ENCODE peak calls at places on chromosome 3, in seven cellular contexts. One of them, this sample, is unnamed.

GRCh38 chr3:102733811-102734574 is 299.2 kb downstream of the ZPLD1 start:
- DNase-seq in AG10803: peak
- DNase-seq in mucosa of descending colon: no peak
- DNase-seq in Panc1: no peak
- DNase-seq in brain microvascular endothelial cell: no peak
- DNase-seq in AG04450: no peak
- DNase-seq in CD8-positive, alpha-beta T cell: no peak
- DNase-seq in this sample: peak

GRCh38 chr3:70857926-70858325 is 545.5 kb upstream of the MDFIC2 start:
- DNase-seq in AG10803: no peak
- DNase-seq in mucosa of descending colon: no peak
- DNase-seq in Panc1: no peak
- DNase-seq in brain microvascular endothelial cell: no peak
- DNase-seq in AG04450: no peak
- DNase-seq in CD8-positive, alpha-beta T cell: no peak
- DNase-seq in this sample: no peak

GRCh38 chr3:139251529-139251928 is 92.3 kb upstream of the MRPS22 start:
- DNase-seq in AG10803: no peak
- DNase-seq in mucosa of descending colon: no peak
- DNase-seq in Panc1: no peak
- DNase-seq in brain microvascular endothelial cell: no peak
- DNase-seq in AG04450: no peak
- DNase-seq in CD8-positive, alpha-beta T cell: no peak
- DNase-seq in this sample: no peak

GRCh38 chr3:21839592-21839991 is 88.6 kb upstream of the ZNF385D start:
- DNase-seq in AG10803: peak
- DNase-seq in mucosa of descending colon: peak
- DNase-seq in Panc1: no peak
- DNase-seq in brain microvascular endothelial cell: peak
- DNase-seq in AG04450: no peak
- DNase-seq in CD8-positive, alpha-beta T cell: no peak
- DNase-seq in this sample: peak

GRCh38 chr3:188349963-188350332 is 196.0 kb downstream of the LPP start:
- DNase-seq in AG10803: peak
- DNase-seq in mucosa of descending colon: no peak
- DNase-seq in Panc1: no peak
- DNase-seq in brain microvascular endothelial cell: no peak
- DNase-seq in AG04450: no peak
- DNase-seq in CD8-positive, alpha-beta T cell: no peak
- DNase-seq in this sample: peak

GRCh38 chr3:150215616-150216015 is 192.5 kb upstream of the TSC22D2 start:
- DNase-seq in AG10803: no peak
- DNase-seq in mucosa of descending colon: no peak
- DNase-seq in Panc1: no peak
- DNase-seq in brain microvascular endothelial cell: no peak
- DNase-seq in AG04450: no peak
- DNase-seq in CD8-positive, alpha-beta T cell: no peak
- DNase-seq in this sample: no peak

GRCh38 chr3:1723726-1724125 is 374.9 kb upstream of the CNTN4 start:
- DNase-seq in AG10803: no peak
- DNase-seq in mucosa of descending colon: no peak
- DNase-seq in Panc1: no peak
- DNase-seq in brain microvascular endothelial cell: no peak
- DNase-seq in AG04450: no peak
- DNase-seq in CD8-positive, alpha-beta T cell: no peak
- DNase-seq in this sample: peak

GRCh38 chr3:133277813-133278212 is 122.0 kb upstream of the BFSP2 start:
- DNase-seq in AG10803: peak
- DNase-seq in mucosa of descending colon: no peak
- DNase-seq in Panc1: no peak
- DNase-seq in brain microvascular endothelial cell: peak
- DNase-seq in AG04450: no peak
- DNase-seq in CD8-positive, alpha-beta T cell: no peak
- DNase-seq in this sample: peak

GRCh38 chr3:72722930-72723726 is 125.1 kb downstream of the SHQ1 start:
- DNase-seq in AG10803: peak
- DNase-seq in mucosa of descending colon: peak
- DNase-seq in Panc1: no peak
- DNase-seq in brain microvascular endothelial cell: peak
- DNase-seq in AG04450: no peak
- DNase-seq in CD8-positive, alpha-beta T cell: no peak
- DNase-seq in this sample: peak

GRCh38 chr3:197462808-197463207 is 93.0 kb downstream of the BDH1 start:
- DNase-seq in AG10803: no peak
- DNase-seq in mucosa of descending colon: no peak
- DNase-seq in Panc1: no peak
- DNase-seq in brain microvascular endothelial cell: no peak
- DNase-seq in AG04450: no peak
- DNase-seq in CD8-positive, alpha-beta T cell: no peak
- DNase-seq in this sample: no peak

GRCh38 chr3:149455366-149455765 is 19.1 kb upstream of the TM4SF4 start:
- DNase-seq in AG10803: no peak
- DNase-seq in mucosa of descending colon: no peak
- DNase-seq in Panc1: no peak
- DNase-seq in brain microvascular endothelial cell: no peak
- DNase-seq in AG04450: no peak
- DNase-seq in CD8-positive, alpha-beta T cell: no peak
- DNase-seq in this sample: no peak

GRCh38 chr3:99659965-99660364 is 21.6 kb downstream of the COL8A1 start:
- DNase-seq in AG10803: peak
- DNase-seq in mucosa of descending colon: no peak
- DNase-seq in Panc1: no peak
- DNase-seq in brain microvascular endothelial cell: peak
- DNase-seq in AG04450: no peak
- DNase-seq in CD8-positive, alpha-beta T cell: no peak
- DNase-seq in this sample: no peak

GRCh38 chr3:107738486-107739183 is 215.9 kb downstream of the BBX start:
- DNase-seq in AG10803: no peak
- DNase-seq in mucosa of descending colon: no peak
- DNase-seq in Panc1: no peak
- DNase-seq in brain microvascular endothelial cell: no peak
- DNase-seq in AG04450: no peak
- DNase-seq in CD8-positive, alpha-beta T cell: no peak
- DNase-seq in this sample: no peak

GRCh38 chr3:29338981-29339833 is 58.3 kb downstream of the RBMS3 start:
- DNase-seq in AG10803: peak
- DNase-seq in mucosa of descending colon: no peak
- DNase-seq in Panc1: no peak
- DNase-seq in brain microvascular endothelial cell: no peak
- DNase-seq in AG04450: no peak
- DNase-seq in CD8-positive, alpha-beta T cell: no peak
- DNase-seq in this sample: no peak

GRCh38 chr3:71415708-71416108 is 167.8 kb downstream of the FOXP1 start:
- DNase-seq in AG10803: no peak
- DNase-seq in mucosa of descending colon: no peak
- DNase-seq in Panc1: no peak
- DNase-seq in brain microvascular endothelial cell: no peak
- DNase-seq in AG04450: no peak
- DNase-seq in CD8-positive, alpha-beta T cell: no peak
- DNase-seq in this sample: no peak

GRCh38 chr3:89368846-89369245 is 261.4 kb downstream of the EPHA3 start:
- DNase-seq in AG10803: no peak
- DNase-seq in mucosa of descending colon: no peak
- DNase-seq in Panc1: no peak
- DNase-seq in brain microvascular endothelial cell: no peak
- DNase-seq in AG04450: no peak
- DNase-seq in CD8-positive, alpha-beta T cell: no peak
- DNase-seq in this sample: peak

GRCh38 chr3:143697975-143698374 is 150.3 kb downstream of the SLC9A9 start:
- DNase-seq in AG10803: no peak
- DNase-seq in mucosa of descending colon: no peak
- DNase-seq in Panc1: no peak
- DNase-seq in brain microvascular endothelial cell: no peak
- DNase-seq in AG04450: no peak
- DNase-seq in CD8-positive, alpha-beta T cell: no peak
- DNase-seq in this sample: peak

GRCh38 chr3:187533797-187534196 is 136.4 kb downstream of the SST start:
- DNase-seq in AG10803: no peak
- DNase-seq in mucosa of descending colon: no peak
- DNase-seq in Panc1: no peak
- DNase-seq in brain microvascular endothelial cell: no peak
- DNase-seq in AG04450: no peak
- DNase-seq in CD8-positive, alpha-beta T cell: no peak
- DNase-seq in this sample: no peak

GRCh38 chr3:9846231-9846630 is 2.4 kb upstream of the RPUSD3 start:
- DNase-seq in AG10803: no peak
- DNase-seq in mucosa of descending colon: no peak
- DNase-seq in Panc1: no peak
- DNase-seq in brain microvascular endothelial cell: no peak
- DNase-seq in AG04450: no peak
- DNase-seq in CD8-positive, alpha-beta T cell: no peak
- DNase-seq in this sample: no peak

GRCh38 chr3:9843715-9844438 is at the start of gene RPUSD3:
- DNase-seq in AG10803: peak
- DNase-seq in mucosa of descending colon: peak
- DNase-seq in Panc1: peak
- DNase-seq in brain microvascular endothelial cell: peak
- DNase-seq in AG04450: peak
- DNase-seq in CD8-positive, alpha-beta T cell: peak
- DNase-seq in this sample: peak

GRCh38 chr3:9852528-9852927 is 8.7 kb upstream of the RPUSD3 start:
- DNase-seq in AG10803: no peak
- DNase-seq in mucosa of descending colon: no peak
- DNase-seq in Panc1: no peak
- DNase-seq in brain microvascular endothelial cell: no peak
- DNase-seq in AG04450: no peak
- DNase-seq in CD8-positive, alpha-beta T cell: no peak
- DNase-seq in this sample: no peak

GRCh38 chr3:9841015-9841414 is 2.8 kb downstream of the RPUSD3 start:
- DNase-seq in AG10803: no peak
- DNase-seq in mucosa of descending colon: no peak
- DNase-seq in Panc1: no peak
- DNase-seq in brain microvascular endothelial cell: no peak
- DNase-seq in AG04450: no peak
- DNase-seq in CD8-positive, alpha-beta T cell: no peak
- DNase-seq in this sample: no peak

DNA sequence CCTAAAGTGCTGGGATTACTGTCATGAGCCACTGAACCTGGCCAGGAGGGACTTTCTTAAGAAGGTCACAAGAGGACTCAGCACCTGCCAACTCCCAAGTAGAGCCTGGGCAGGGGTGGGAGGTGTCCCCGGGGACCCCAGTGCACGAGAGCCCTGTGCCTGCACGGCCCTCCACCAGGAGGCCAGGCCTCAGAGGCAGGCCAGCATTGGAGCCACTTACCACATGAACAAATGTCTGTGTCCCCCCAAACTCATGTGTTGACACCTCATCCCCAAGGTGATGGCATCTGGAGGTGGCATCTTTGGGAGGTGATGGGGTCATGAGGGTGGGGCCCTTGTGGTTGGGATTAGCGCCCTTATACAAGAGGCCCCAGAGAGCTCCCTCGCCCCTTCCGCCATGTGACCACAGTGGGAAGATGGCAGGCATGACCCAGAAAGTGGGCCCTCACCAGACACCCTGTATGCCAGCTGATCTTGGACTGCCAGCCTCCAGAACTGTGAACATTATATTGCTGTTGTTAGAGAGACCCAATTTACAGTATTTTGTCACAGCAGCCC is 3.2 kb upstream of the RPUSD3 start:
- DNase-seq in AG10803: no peak
- DNase-seq in mucosa of descending colon: no peak
- DNase-seq in Panc1: no peak
- DNase-seq in brain microvascular endothelial cell: no peak
- DNase-seq in AG04450: no peak
- DNase-seq in CD8-positive, alpha-beta T cell: no peak
- DNase-seq in this sample: no peak
- TF ChIP-seq CTCF in AG10803: no peak
- TF ChIP-seq CTCF in mucosa of descending colon: no peak
- TF ChIP-seq CTCF in Panc1: no peak
- TF ChIP-seq CTCF in brain microvascular endothelial cell: no peak
- TF ChIP-seq CTCF in AG04450: no peak
- TF ChIP-seq CTCF in CD8-positive, alpha-beta T cell: no peak
- TF ChIP-seq CTCF in this sample: no peak

GRCh38 chr3:42270561-42270960 is 4.6 kb upstream of the CCK start:
- DNase-seq in AG10803: no peak
- DNase-seq in mucosa of descending colon: no peak
- DNase-seq in Panc1: no peak
- DNase-seq in brain microvascular endothelial cell: no peak
- DNase-seq in AG04450: no peak
- DNase-seq in CD8-positive, alpha-beta T cell: no peak
- DNase-seq in this sample: no peak

GRCh38 chr3:42271786-42272185 is 5.8 kb upstream of the CCK start:
- DNase-seq in AG10803: no peak
- DNase-seq in mucosa of descending colon: no peak
- DNase-seq in Panc1: no peak
- DNase-seq in brain microvascular endothelial cell: no peak
- DNase-seq in AG04450: no peak
- DNase-seq in CD8-positive, alpha-beta T cell: no peak
- DNase-seq in this sample: no peak

GRCh38 chr3:42267878-42268277 is 1.9 kb upstream of the CCK start:
- DNase-seq in AG10803: no peak
- DNase-seq in mucosa of descending colon: no peak
- DNase-seq in Panc1: no peak
- DNase-seq in brain microvascular endothelial cell: no peak
- DNase-seq in AG04450: no peak
- DNase-seq in CD8-positive, alpha-beta T cell: no peak
- DNase-seq in this sample: no peak

GRCh38 chr3:42266085-42266484 is at the start of gene CCK:
- DNase-seq in AG10803: no peak
- DNase-seq in mucosa of descending colon: no peak
- DNase-seq in Panc1: no peak
- DNase-seq in brain microvascular endothelial cell: no peak
- DNase-seq in AG04450: no peak
- DNase-seq in CD8-positive, alpha-beta T cell: no peak
- DNase-seq in this sample: no peak

DNA sequence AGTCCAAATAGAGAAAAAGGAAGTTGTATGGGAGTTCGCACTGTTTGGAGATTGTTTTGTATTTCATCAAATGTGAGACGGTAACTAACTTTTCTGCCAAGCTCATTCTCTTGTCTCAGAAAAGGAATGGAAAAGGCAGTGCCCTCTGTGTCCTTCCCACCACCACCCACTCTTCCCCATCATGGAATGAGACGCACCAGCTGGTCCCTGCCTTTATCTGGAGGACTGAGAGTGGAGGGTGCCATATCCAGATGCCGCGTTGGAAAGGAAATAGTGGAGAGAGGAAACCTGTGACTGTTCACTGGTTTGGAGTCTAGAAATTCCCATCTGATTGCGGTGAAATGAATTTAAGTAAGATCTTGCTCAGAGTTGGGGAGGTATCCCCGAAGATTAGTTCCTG is 3.7 kb upstream of the CCK start:
- DNase-seq in AG10803: no peak
- DNase-seq in mucosa of descending colon: no peak
- DNase-seq in Panc1: no peak
- DNase-seq in brain microvascular endothelial cell: no peak
- DNase-seq in AG04450: no peak
- DNase-seq in CD8-positive, alpha-beta T cell: no peak
- DNase-seq in this sample: no peak
- H3K4me3 ChIP-seq in AG10803: no peak
- H3K4me3 ChIP-seq in mucosa of descending colon: no peak
- H3K4me3 ChIP-seq in Panc1: no peak
- H3K4me3 ChIP-seq in brain microvascular endothelial cell: no peak
- H3K4me3 ChIP-seq in AG04450: no peak
- H3K4me3 ChIP-seq in CD8-positive, alpha-beta T cell: no peak
- H3K4me3 ChIP-seq in this sample: no peak

GRCh38 chr3:154584041-154584440 is 154.1 kb upstream of the GPR149 start:
- DNase-seq in AG10803: peak
- DNase-seq in mucosa of descending colon: no peak
- DNase-seq in Panc1: no peak
- DNase-seq in brain microvascular endothelial cell: no peak
- DNase-seq in AG04450: no peak
- DNase-seq in CD8-positive, alpha-beta T cell: no peak
- DNase-seq in this sample: no peak
- TF ChIP-seq CTCF in AG10803: peak
- TF ChIP-seq CTCF in mucosa of descending colon: no peak
- TF ChIP-seq CTCF in Panc1: no peak
- TF ChIP-seq CTCF in brain microvascular endothelial cell: no peak
- TF ChIP-seq CTCF in AG04450: no peak
- TF ChIP-seq CTCF in CD8-positive, alpha-beta T cell: no peak
- TF ChIP-seq CTCF in this sample: no peak

GRCh38 chr3:16865335-16865734 is 19.4 kb upstream of the PLCL2 start:
- DNase-seq in AG10803: peak
- DNase-seq in mucosa of descending colon: no peak
- DNase-seq in Panc1: no peak
- DNase-seq in brain microvascular endothelial cell: no peak
- DNase-seq in AG04450: no peak
- DNase-seq in CD8-positive, alpha-beta T cell: no peak
- DNase-seq in this sample: no peak
- H3K4me3 ChIP-seq in AG10803: no peak
- H3K4me3 ChIP-seq in mucosa of descending colon: no peak
- H3K4me3 ChIP-seq in Panc1: no peak
- H3K4me3 ChIP-seq in brain microvascular endothelial cell: no peak
- H3K4me3 ChIP-seq in AG04450: no peak
- H3K4me3 ChIP-seq in CD8-positive, alpha-beta T cell: no peak
- H3K4me3 ChIP-seq in this sample: no peak